ENCODE peak calls at places on chromosomes 16 and 17, in five cellular contexts. One of them, this sample, is unnamed.
A peak's percentile ranks its signal among the peaks of the same experiment; 100 is the strongest.

GRCh38 chr17:12463102-12463501 is 202.6 kb upstream of the MYOCD start:
- DNase-seq in HEK293T: no peak
- DNase-seq in EL: peak; percentile 56
- DNase-seq in caudate nucleus: no peak
- DNase-seq in lower lobe of right lung: no peak
- DNase-seq in this sample: no peak

GRCh38 chr16:23362460-23363317 is 60.6 kb downstream of the SCNN1B start:
- DNase-seq in lower lobe of right lung: peak; percentile 91
- DNase-seq in HEK293T: no peak
- DNase-seq in caudate nucleus: no peak
- DNase-seq in EL: no peak
- DNase-seq in this sample: no peak

GRCh38 chr16:68760671-68761275 is 23.7 kb downstream of the CDH1 start:
- DNase-seq in lower lobe of right lung: no peak
- DNase-seq in HEK293T: no peak
- DNase-seq in caudate nucleus: peak; percentile 39
- DNase-seq in EL: peak; percentile 75
- DNase-seq in this sample: no peak

GRCh38 chr17:80220709-80221215 is 535 bp downstream of the SLC26A11 start:
- DNase-seq in caudate nucleus: no peak
- DNase-seq in lower lobe of right lung: no peak
- DNase-seq in HEK293T: peak; percentile 57
- DNase-seq in EL: peak; percentile 13
- DNase-seq in this sample: no peak

GRCh38 chr16:1945559-1946391 is 2.8 kb upstream of the MSRB1 start:
- DNase-seq in lower lobe of right lung: peak; percentile 41
- DNase-seq in EL: no peak
- DNase-seq in HEK293T: no peak
- DNase-seq in caudate nucleus: no peak
- DNase-seq in this sample: no peak

GRCh38 chr16:38941-39892 is 14.2 kb downstream of the POLR3K start:
- DNase-seq in EL: no peak
- DNase-seq in caudate nucleus: no peak
- DNase-seq in lower lobe of right lung: peak; percentile 62
- DNase-seq in HEK293T: no peak
- DNase-seq in this sample: no peak

GRCh38 chr16:27470567-27471431 is 68.8 kb downstream of the IL21R start:
- DNase-seq in EL: peak; percentile 82
- DNase-seq in lower lobe of right lung: no peak
- DNase-seq in HEK293T: no peak
- DNase-seq in caudate nucleus: no peak
- DNase-seq in this sample: no peak

GRCh38 chr17:81207610-81208581 is 14.9 kb downstream of the CEP131 start:
- DNase-seq in caudate nucleus: no peak
- DNase-seq in EL: no peak
- DNase-seq in lower lobe of right lung: no peak
- DNase-seq in HEK293T: no peak
- DNase-seq in this sample: no peak

GRCh38 chr17:55990332-55991006 is 162.8 kb upstream of the ANKFN1 start:
- DNase-seq in HEK293T: no peak
- DNase-seq in EL: no peak
- DNase-seq in lower lobe of right lung: no peak
- DNase-seq in caudate nucleus: no peak
- DNase-seq in this sample: no peak

GRCh38 chr16:89195521-89196171 is 4.7 kb downstream of the SLC22A31 start:
- DNase-seq in EL: no peak
- DNase-seq in caudate nucleus: no peak
- DNase-seq in lower lobe of right lung: peak; percentile 43
- DNase-seq in HEK293T: no peak
- DNase-seq in this sample: no peak

GRCh38 chr16:49650603-49651002 is 205.3 kb downstream of the ZNF423 start:
- DNase-seq in HEK293T: no peak
- DNase-seq in EL: no peak
- DNase-seq in caudate nucleus: no peak
- DNase-seq in lower lobe of right lung: no peak
- DNase-seq in this sample: no peak

GRCh38 chr16:58198739-58199411 is 969 bp upstream of the CSNK2A2 start:
- DNase-seq in HEK293T: no peak
- DNase-seq in caudate nucleus: no peak
- DNase-seq in EL: no peak
- DNase-seq in lower lobe of right lung: no peak
- DNase-seq in this sample: no peak

GRCh38 chr17:5587431-5588032 is 3.2 kb upstream of the NLRP1 start:
- DNase-seq in EL: peak; percentile 81
- DNase-seq in lower lobe of right lung: no peak
- DNase-seq in HEK293T: peak; percentile 72
- DNase-seq in caudate nucleus: peak; percentile 9
- DNase-seq in this sample: no peak

GRCh38 chr16:20868890-20869289 is 31.3 kb downstream of the DCUN1D3 start:
- DNase-seq in HEK293T: no peak
- DNase-seq in EL: peak; percentile 64
- DNase-seq in caudate nucleus: peak; percentile 71
- DNase-seq in lower lobe of right lung: peak; percentile 79
- DNase-seq in this sample: no peak

GRCh38 chr17:74579910-74580309 is 12.2 kb downstream of the CD300LD start:
- DNase-seq in lower lobe of right lung: no peak
- DNase-seq in caudate nucleus: no peak
- DNase-seq in HEK293T: no peak
- DNase-seq in EL: no peak
- DNase-seq in this sample: no peak

GRCh38 chr16:13325396-13325795 is 424.0 kb downstream of the SHISA9 start:
- DNase-seq in caudate nucleus: no peak
- DNase-seq in HEK293T: no peak
- DNase-seq in EL: no peak
- DNase-seq in lower lobe of right lung: no peak
- DNase-seq in this sample: no peak

GRCh38 chr16:17416461-17417221 is 54.1 kb downstream of the XYLT1 start:
- DNase-seq in HEK293T: no peak
- DNase-seq in caudate nucleus: no peak
- DNase-seq in EL: peak; percentile 41
- DNase-seq in lower lobe of right lung: peak; percentile 63
- DNase-seq in this sample: no peak

GRCh38 chr17:46720408-46720807 is 98.1 kb downstream of the WNT3 start:
- DNase-seq in HEK293T: no peak
- DNase-seq in EL: no peak
- DNase-seq in caudate nucleus: no peak
- DNase-seq in lower lobe of right lung: no peak
- DNase-seq in this sample: no peak

GRCh38 chr16:85360323-85361277 is 248.3 kb upstream of the CIBAR2 start:
- DNase-seq in EL: no peak
- DNase-seq in HEK293T: no peak
- DNase-seq in lower lobe of right lung: peak; percentile 68
- DNase-seq in caudate nucleus: no peak
- DNase-seq in this sample: no peak

GRCh38 chr17:38871247-38871991 is 1.6 kb downstream of the LASP1 start:
- DNase-seq in EL: peak; percentile 91
- DNase-seq in caudate nucleus: no peak
- DNase-seq in lower lobe of right lung: peak; percentile 78
- DNase-seq in HEK293T: no peak
- DNase-seq in this sample: no peak

GRCh38 chr17:63276821-63277220 is 169.3 kb downstream of the CYB561 start:
- DNase-seq in caudate nucleus: no peak
- DNase-seq in HEK293T: no peak
- DNase-seq in EL: no peak
- DNase-seq in lower lobe of right lung: no peak
- DNase-seq in this sample: no peak

GRCh38 chr16:23398987-23399805 is 53.8 kb downstream of the COG7 start:
- DNase-seq in caudate nucleus: no peak
- DNase-seq in lower lobe of right lung: peak; percentile 58
- DNase-seq in HEK293T: no peak
- DNase-seq in EL: no peak
- DNase-seq in this sample: no peak

GRCh38 chr16:2981177-2981898 is 1.1 kb upstream of the PKMYT1 start:
- DNase-seq in caudate nucleus: no peak
- DNase-seq in HEK293T: no peak
- DNase-seq in lower lobe of right lung: no peak
- DNase-seq in EL: no peak
- DNase-seq in this sample: no peak

GRCh38 chr16:86737083-86737482 is 158.7 kb downstream of the FOXL1 start:
- DNase-seq in lower lobe of right lung: no peak
- DNase-seq in EL: no peak
- DNase-seq in HEK293T: no peak
- DNase-seq in caudate nucleus: no peak
- DNase-seq in this sample: no peak

GRCh38 chr16:85535352-85536072 is 77.6 kb upstream of the GSE1 start:
- DNase-seq in caudate nucleus: no peak
- DNase-seq in lower lobe of right lung: no peak
- DNase-seq in HEK293T: no peak
- DNase-seq in EL: no peak
- DNase-seq in this sample: no peak

GRCh38 chr16:649646-650045 is 481 bp downstream of the WDR90 start:
- DNase-seq in caudate nucleus: no peak
- DNase-seq in lower lobe of right lung: no peak
- DNase-seq in EL: peak; percentile 38
- DNase-seq in HEK293T: no peak
- DNase-seq in this sample: no peak

GRCh38 chr16:85199069-85199725 is 86.9 kb upstream of the CIBAR2 start:
- DNase-seq in HEK293T: no peak
- DNase-seq in lower lobe of right lung: no peak
- DNase-seq in EL: peak; percentile 56
- DNase-seq in caudate nucleus: no peak
- DNase-seq in this sample: no peak

GRCh38 chr16:11499295-11500089 is 87.2 kb downstream of the LITAF start:
- DNase-seq in HEK293T: no peak
- DNase-seq in lower lobe of right lung: no peak
- DNase-seq in EL: no peak
- DNase-seq in caudate nucleus: no peak
- DNase-seq in this sample: no peak

GRCh38 chr17:1629647-1630310 is 1.1 kb upstream of the SLC43A2 start:
- DNase-seq in lower lobe of right lung: peak; percentile 87
- DNase-seq in EL: peak; percentile 46
- DNase-seq in caudate nucleus: peak; percentile 18
- DNase-seq in HEK293T: peak; percentile 49
- DNase-seq in this sample: peak; percentile 32

GRCh38 chr17:12395733-12396354 is 269.8 kb upstream of the MYOCD start:
- DNase-seq in caudate nucleus: no peak
- DNase-seq in EL: no peak
- DNase-seq in lower lobe of right lung: no peak
- DNase-seq in HEK293T: peak; percentile 59
- DNase-seq in this sample: no peak

GRCh38 chr17:59388070-59388556 is 56.7 kb downstream of the YPEL2 start:
- DNase-seq in EL: no peak
- DNase-seq in HEK293T: no peak
- DNase-seq in caudate nucleus: no peak
- DNase-seq in lower lobe of right lung: no peak
- DNase-seq in this sample: no peak

GRCh38 chr17:10557422-10557821 is 8.0 kb upstream of the MYH2 start:
- DNase-seq in EL: peak; percentile 30
- DNase-seq in HEK293T: no peak
- DNase-seq in lower lobe of right lung: no peak
- DNase-seq in caudate nucleus: no peak
- DNase-seq in this sample: no peak

GRCh38 chr17:38507436-38507835 is 79.2 kb downstream of the ARHGAP23 start:
- DNase-seq in caudate nucleus: no peak
- DNase-seq in EL: no peak
- DNase-seq in lower lobe of right lung: no peak
- DNase-seq in HEK293T: no peak
- DNase-seq in this sample: no peak

GRCh38 chr16:80792031-80792430 is 12.4 kb downstream of the CDYL2 start:
- DNase-seq in lower lobe of right lung: no peak
- DNase-seq in EL: no peak
- DNase-seq in HEK293T: no peak
- DNase-seq in caudate nucleus: no peak
- DNase-seq in this sample: no peak

GRCh38 chr16:85419503-85420408 is 193.4 kb upstream of the GSE1 start:
- DNase-seq in caudate nucleus: no peak
- DNase-seq in lower lobe of right lung: peak; percentile 24
- DNase-seq in HEK293T: no peak
- DNase-seq in EL: no peak
- DNase-seq in this sample: no peak

GRCh38 chr16:67543036-67543435 is 14.4 kb downstream of the RIPOR1 start:
- DNase-seq in EL: no peak
- DNase-seq in caudate nucleus: no peak
- DNase-seq in HEK293T: no peak
- DNase-seq in lower lobe of right lung: peak; percentile 34
- DNase-seq in this sample: no peak

GRCh38 chr16:7025616-7026190 is 306.9 kb upstream of the RBFOX1 start:
- DNase-seq in caudate nucleus: peak; percentile 65
- DNase-seq in lower lobe of right lung: peak; percentile 71
- DNase-seq in EL: no peak
- DNase-seq in HEK293T: peak; percentile 74
- DNase-seq in this sample: no peak

GRCh38 chr17:31875081-31875480 is 16.0 kb upstream of the COPRS start:
- DNase-seq in EL: no peak
- DNase-seq in HEK293T: no peak
- DNase-seq in caudate nucleus: no peak
- DNase-seq in lower lobe of right lung: no peak
- DNase-seq in this sample: no peak

GRCh38 chr17:3004150-3004801 is 59.1 kb downstream of the OR1D5 start:
- DNase-seq in caudate nucleus: peak; percentile 98
- DNase-seq in EL: peak; percentile 98
- DNase-seq in HEK293T: peak; percentile 67
- DNase-seq in lower lobe of right lung: peak; percentile 98
- DNase-seq in this sample: no peak